ENCODE peak calls at places on chromosomes 4 and X, in four cellular contexts. P is DND-41, K is tibial artery, V is nephron progenitor cell. A is an unnamed sample.
A peak's percentile ranks its signal among the peaks of the same experiment; 100 is the strongest.

GRCh38 chr4:157246959-157247358 is 26.4 kb downstream of the GRIA2 start:
- DNase-seq in K (no peak), P (no peak), V (no peak), A (no peak)

GRCh38 chr4:182749768-182750167 is 167.4 kb downstream of the DCTD start:
- DNase-seq in P (no peak), K (no peak), V (no peak), A (no peak)

GRCh38 chr4:40890764-40891163 is 141.0 kb downstream of the NSUN7 start:
- DNase-seq in V (no peak), K (no peak), P (no peak), A (no peak)

GRCh38 chr4:15420642-15421041 is 7.2 kb upstream of the C1QTNF7 start:
- DNase-seq in P (no peak), V (no peak), K (no peak), A (no peak)

GRCh38 chrX:1274786-1275185 is 6.2 kb downstream of the CSF2RA start:
- DNase-seq in K (no peak), V (no peak), P (no peak), A (no peak)

GRCh38 chr4:152346979-152347378 is 188.9 kb downstream of the FBXW7 start:
- DNase-seq in K (no peak), P (no peak), V (no peak), A (no peak)

GRCh38 chr4:173317003-173317402 is 17.2 kb downstream of the HMGB2 start:
- DNase-seq in V (no peak), P (peak; percentile 29), K (no peak), A (no peak)

GRCh38 chr4:1226598-1226997 is 22.3 kb downstream of the CTBP1 start:
- DNase-seq in V (no peak), P (no peak), K (no peak), A (no peak)

GRCh38 chr4:48594185-48594584 is 104.1 kb downstream of the ZAR1 start:
- DNase-seq in K (no peak), V (no peak), P (no peak), A (no peak)

GRCh38 chr4:181676546-181676945 is 566.7 kb upstream of the TENM3 start:
- DNase-seq in V (no peak), K (no peak), P (no peak), A (no peak)
- TF ChIP-seq CTCF in V (no peak), K (no peak), P (no peak), A (no peak)

GRCh38 chr4:46937493-46937892 is 28.4 kb upstream of the COX7B2 start:
- DNase-seq in V (no peak), K (no peak), P (no peak), A (peak; percentile 3)
- TF ChIP-seq CTCF in V (no peak), K (no peak), P (peak; percentile 23), A (no peak)

GRCh38 chr4:132642196-132642817 is 506.8 kb upstream of the PCDH10 start:
- DNase-seq in V (peak; percentile 42), P (peak; percentile 62), K (no peak), A (peak; percentile 27)
- TF ChIP-seq CTCF in V (peak; percentile 91), P (peak; percentile 84), K (peak; percentile 20), A (peak; percentile 54)

GRCh38 chrX:70264784-70265183 is 3.4 kb upstream of the ARR3 start:
- DNase-seq in K (no peak), P (no peak), V (no peak), A (no peak)

GRCh38 chrX:70260104-70260503 is at the start of gene P2RY4:
- DNase-seq in V (no peak), K (no peak), P (no peak), A (no peak)

GRCh38 chrX:70268034-70268433 is at the start of gene ARR3:
- DNase-seq in K (no peak), P (no peak), V (no peak), A (no peak)

GRCh38 chrX:70257599-70258288 is 2.3 kb downstream of the P2RY4 start:
- DNase-seq in V (no peak), P (no peak), K (no peak), A (no peak)

DNA sequence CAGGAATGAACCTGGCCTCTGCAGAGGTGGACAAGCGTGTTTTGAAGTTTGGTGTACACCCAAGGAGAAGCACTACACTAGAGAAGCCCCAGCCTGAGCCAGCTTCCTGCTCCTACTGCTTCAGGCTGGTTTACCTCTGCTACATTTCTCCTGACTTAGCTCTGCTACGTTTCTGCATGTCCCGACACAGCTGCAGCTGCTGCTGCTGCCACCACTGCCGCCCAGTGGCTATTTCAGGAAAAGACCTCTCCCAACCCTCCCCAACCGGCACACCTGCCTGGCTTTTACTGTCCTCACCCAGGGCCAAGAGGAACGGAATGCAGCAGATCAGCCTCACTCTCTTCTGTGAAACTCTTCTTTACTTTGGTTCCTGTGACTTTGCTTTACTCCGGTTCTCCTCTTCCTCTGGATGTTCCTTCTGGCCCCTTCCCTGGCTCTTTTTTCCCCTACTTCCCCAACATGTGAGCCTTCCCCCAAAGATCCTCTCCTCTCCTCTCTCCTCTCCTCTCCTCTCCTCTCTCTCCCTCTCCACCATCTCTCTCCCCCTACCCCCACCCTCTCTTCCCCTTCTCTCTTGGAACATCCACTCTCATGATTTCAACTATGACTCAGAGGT is 3.1 kb upstream of the P2RY4 start:
- DNase-seq in K (no peak), V (peak; percentile 56), P (peak; percentile 14), A (peak; percentile 38)
- TF ChIP-seq CTCF in K (peak; percentile 34), V (peak; percentile 46), P (peak; percentile 38), A (peak; percentile 38)

GRCh38 chrX:112367065-112367464 is 284.5 kb upstream of the TRPC5 start:
- DNase-seq in V (no peak), P (no peak), K (no peak), A (no peak)

DNA sequence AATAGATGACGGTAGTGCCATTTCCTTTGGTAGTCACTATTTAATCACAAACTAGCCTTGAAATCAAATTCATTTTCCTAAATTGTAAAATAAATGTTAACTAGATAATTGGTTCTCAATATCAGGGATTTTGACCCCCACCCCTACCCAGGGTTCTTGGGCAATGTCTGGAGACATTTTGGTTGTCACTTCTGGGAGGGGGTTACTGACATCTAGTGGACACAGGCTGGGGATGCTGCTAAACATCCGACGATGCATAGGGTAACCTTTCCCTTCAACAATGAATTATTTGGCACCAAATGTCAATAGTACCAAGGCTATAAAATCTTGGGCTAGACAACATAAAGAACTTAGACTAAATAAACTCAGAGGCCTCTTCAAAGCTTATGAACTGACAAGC is 285.8 kb upstream of the TRPC5 start:
- DNase-seq in P (no peak), V (peak; percentile 14), K (no peak), A (no peak)
- TF ChIP-seq CTCF in P (peak; percentile 12), V (peak; percentile 49), K (no peak), A (peak; percentile 7)

GRCh38 chr4:37837446-37837845 is 11.0 kb downstream of the PGM2 start:
- DNase-seq in K (no peak), P (no peak), V (no peak), A (no peak)

GRCh38 chr4:37836256-37836655 is 9.8 kb downstream of the PGM2 start:
- DNase-seq in K (no peak), V (no peak), P (no peak), A (no peak)

GRCh38 chr4:37835031-37835430 is 8.5 kb downstream of the PGM2 start:
- DNase-seq in V (no peak), K (no peak), P (no peak), A (no peak)

GRCh38 chr4:37836838-37837413 is 10.4 kb downstream of the PGM2 start:
- DNase-seq in P (no peak), K (no peak), V (no peak), A (no peak)

DNA sequence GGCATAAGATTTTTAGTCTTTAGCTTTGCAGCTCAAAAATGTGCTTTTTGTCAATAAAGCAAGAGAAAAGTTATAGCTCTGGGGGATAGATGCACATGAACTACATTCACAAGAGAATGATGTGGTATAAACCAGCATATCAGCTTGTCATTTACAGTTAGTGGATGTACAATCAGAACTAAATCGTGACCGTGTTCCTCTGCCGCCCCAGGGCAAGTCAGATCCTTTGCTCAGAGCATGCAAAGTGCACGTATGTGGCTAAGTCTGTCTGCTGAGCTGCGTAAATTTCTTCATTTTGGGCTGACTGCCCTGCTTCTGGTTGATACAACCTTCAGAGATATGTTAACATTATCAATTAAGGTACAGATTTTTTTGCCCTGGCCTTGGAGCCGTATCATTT is 9.3 kb downstream of the PGM2 start:
- DNase-seq in K (no peak), P (no peak), V (no peak), A (no peak)
- TF ChIP-seq CTCF in K (no peak), P (no peak), V (no peak), A (no peak)

DNA sequence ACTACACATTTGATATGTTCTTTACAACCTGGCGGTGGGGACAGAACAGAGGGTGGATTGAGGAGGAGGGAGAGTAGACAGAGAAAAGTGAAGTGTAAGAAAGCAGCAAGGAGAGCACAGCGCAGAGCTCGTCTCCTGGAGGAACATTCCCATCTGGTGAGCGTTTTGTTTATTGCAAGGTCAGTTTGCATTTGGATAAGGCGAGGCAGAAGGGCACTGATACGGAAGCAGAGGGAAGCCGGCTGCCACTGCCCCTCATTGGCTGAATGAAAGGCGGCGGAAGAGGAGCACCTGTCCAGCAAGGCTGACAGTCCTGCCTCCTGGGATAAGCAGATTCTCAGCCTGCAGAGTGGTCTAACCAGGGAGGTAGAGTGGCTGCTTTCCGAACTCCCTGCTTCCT is 83.2 kb downstream of the GPR143 start:
- DNase-seq in V (no peak), P (no peak), K (no peak), A (no peak)
- TF ChIP-seq CTCF in V (no peak), P (peak; percentile 8), K (peak; percentile 7), A (no peak)

GRCh38 chr4:6701371-6701770 is 7.7 kb downstream of the S100P start:
- DNase-seq in V (no peak), P (peak; percentile 49), K (no peak), A (no peak)
- TF ChIP-seq CTCF in V (peak; percentile 7), P (peak; percentile 60), K (no peak), A (peak; percentile 41)

DNA sequence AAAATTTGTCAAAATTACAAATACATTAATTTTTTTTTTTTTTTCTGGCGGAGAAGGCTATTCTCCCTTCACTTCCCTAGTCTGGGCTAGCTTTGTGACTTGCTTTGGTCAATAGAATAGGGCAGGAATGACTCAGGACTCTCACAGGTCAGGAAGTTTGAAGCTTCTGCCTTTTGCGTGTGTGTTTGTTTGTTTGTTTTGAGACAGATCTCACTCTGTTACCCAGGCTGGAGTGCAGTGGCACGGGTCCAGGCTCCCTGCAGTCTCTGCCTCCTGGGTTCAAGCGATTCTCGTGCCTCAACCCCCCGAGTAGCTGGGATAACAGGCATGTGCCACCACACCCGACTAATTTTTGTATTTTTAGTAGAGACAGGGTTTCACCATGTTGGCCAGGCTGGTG is 55.9 kb upstream of the USP9X start:
- DNase-seq in V (no peak), P (no peak), K (no peak), A (no peak)
- TF ChIP-seq CTCF in V (no peak), P (no peak), K (no peak), A (no peak)

GRCh38 chr4:51842554-51843308 is at the start of gene DCUN1D4:
- DNase-seq in V (peak; percentile 100), K (peak; percentile 100), P (peak; percentile 99), A (peak; percentile 98)
- TF ChIP-seq CTCF in V (no peak), K (peak; percentile 52), P (peak; percentile 38), A (no peak)

A was measured in GM20000.